ENCODE peak calls at places on chromosomes 6 and 20, in seven cellular contexts. Y, F, D, P, E, M and W are unnamed samples.
A peak's percentile ranks its signal among the peaks of the same experiment; 100 is the strongest.

GRCh38 chr6:37260063-37260843 is 2.3 kb upstream of the TMEM217 start:
- DNase-seq in M (peak; percentile 38), E (no peak), Y (no peak), P (no peak), D (no peak), F (no peak), W (no peak)

GRCh38 chr6:15520616-15521203 is 142.1 kb downstream of the DTNBP1 start:
- DNase-seq in M (no peak), E (no peak), Y (no peak), D (no peak), P (no peak), F (no peak), W (no peak)

GRCh38 chr6:35018746-35019145 is 122.4 kb downstream of the TCP11 start:
- DNase-seq in D (no peak), Y (no peak), F (no peak), P (no peak), E (no peak), M (no peak), W (no peak)

GRCh38 chr6:145070791-145071190 is 664.5 kb downstream of the EPM2A start:
- DNase-seq in Y (no peak), P (no peak), E (no peak), D (no peak), M (no peak), F (no peak), W (peak; percentile 69)

GRCh38 chr6:160054913-160055312 is 66.7 kb upstream of the SLC22A1 start:
- DNase-seq in E (no peak), P (no peak), F (no peak), M (no peak), D (no peak), Y (no peak), W (no peak)

GRCh38 chr6:167707686-167708500 is 118.8 kb upstream of the AFDN start:
- DNase-seq in Y (no peak), D (no peak), P (no peak), F (no peak), M (no peak), E (no peak), W (no peak)

GRCh38 chr6:45209762-45210161 is 118.4 kb upstream of the RUNX2 start:
- DNase-seq in D (no peak), F (no peak), Y (no peak), E (no peak), M (no peak), P (no peak), W (no peak)

GRCh38 chr6:70390067-70390466 is 23.2 kb upstream of the FAM135A start:
- DNase-seq in Y (no peak), M (no peak), F (no peak), D (no peak), P (no peak), E (no peak), W (no peak)

GRCh38 chr6:158718431-158719126 is 68.7 kb downstream of the SYTL3 start:
- DNase-seq in F (no peak), M (no peak), Y (no peak), E (no peak), P (peak; percentile 76), D (no peak), W (no peak)

GRCh38 chr6:39884696-39885095 is 49.6 kb downstream of the MOCS1 start:
- DNase-seq in F (no peak), P (no peak), E (no peak), M (no peak), D (no peak), Y (no peak), W (peak; percentile 92)

GRCh38 chr6:74946961-74947360 is 258.9 kb downstream of the COL12A1 start:
- DNase-seq in D (no peak), M (no peak), E (no peak), P (no peak), F (no peak), Y (no peak), W (no peak)

GRCh38 chr6:88599561-88599960 is 363.9 kb downstream of the RNGTT start:
- DNase-seq in M (no peak), F (no peak), P (no peak), D (no peak), Y (no peak), E (no peak), W (no peak)

GRCh38 chr6:146819596-146820320 is 221.0 kb downstream of the ADGB start:
- DNase-seq in E (no peak), P (no peak), M (no peak), D (no peak), F (no peak), Y (no peak), W (no peak)

GRCh38 chr6:26250806-26251075 is 114.3 kb upstream of the BTN3A2 start:
- DNase-seq in M (no peak), Y (no peak), E (no peak), P (no peak), F (no peak), D (no peak), W (no peak)

GRCh38 chr6:89260832-89261231 is 43.7 kb upstream of the GABRR1 start:
- DNase-seq in D (no peak), M (no peak), Y (no peak), E (no peak), F (no peak), P (peak; percentile 17), W (no peak)

GRCh38 chr20:8853805-8854338 is 215.0 kb upstream of the PLCB4 start:
- DNase-seq in F (no peak), P (peak; percentile 61), E (no peak), Y (peak; percentile 20), M (peak; percentile 45), D (no peak), W (peak; percentile 71)

GRCh38 chr6:42727084-42727601 is 4.7 kb upstream of the PRPH2 start:
- DNase-seq in Y (no peak), M (peak; percentile 26), P (no peak), E (peak; percentile 7), D (no peak), F (no peak), W (no peak)

GRCh38 chr6:75775219-75775618 is 26.2 kb downstream of the MYO6 start:
- DNase-seq in F (no peak), D (no peak), E (no peak), M (no peak), P (peak; percentile 21), Y (no peak), W (no peak)

GRCh38 chr6:167906899-167907298 is 80.2 kb downstream of the AFDN start:
- DNase-seq in P (no peak), D (no peak), M (no peak), Y (no peak), F (no peak), E (no peak), W (no peak)

GRCh38 chr6:151409260-151409659 is 17.9 kb upstream of the ZBTB2 start:
- DNase-seq in F (no peak), E (no peak), Y (no peak), P (no peak), M (peak; percentile 38), D (no peak), W (no peak)

GRCh38 chr6:100467144-100468012 is 2.7 kb upstream of the SIM1 start:
- DNase-seq in M (peak; percentile 35), P (no peak), D (no peak), Y (no peak), E (no peak), F (no peak), W (no peak)

GRCh38 chr20:52469143-52469542 is 277.6 kb upstream of the ZFP64 start:
- DNase-seq in E (no peak), Y (no peak), P (no peak), M (no peak), D (no peak), F (no peak), W (no peak)

GRCh38 chr6:13299909-13300308 is 28.4 kb downstream of the TBC1D7 start:
- DNase-seq in M (no peak), F (no peak), Y (no peak), D (no peak), E (no peak), P (no peak), W (no peak)

GRCh38 chr6:165940366-165940765 is 227.3 kb downstream of the TBXT start:
- DNase-seq in D (no peak), E (no peak), F (no peak), P (no peak), M (no peak), Y (no peak), W (no peak)

GRCh38 chr6:98525860-98526259 is 308.5 kb upstream of the POU3F2 start:
- DNase-seq in M (no peak), F (no peak), P (no peak), Y (no peak), E (no peak), D (no peak), W (no peak)

GRCh38 chr6:113858067-113858604 is 991 bp downstream of the MARCKS start:
- DNase-seq in Y (peak; percentile 59), F (no peak), D (no peak), E (no peak), M (peak; percentile 50), P (peak; percentile 17), W (no peak)

GRCh38 chr6:27545271-27546046 is 72.6 kb upstream of the ZNF184 start:
- DNase-seq in Y (no peak), D (no peak), P (peak; percentile 50), M (peak; percentile 62), E (no peak), F (no peak), W (no peak)

GRCh38 chr20:32583581-32584045 is 1.5 kb downstream of the NOL4L start:
- DNase-seq in F (no peak), D (no peak), Y (no peak), M (peak; percentile 62), P (no peak), E (no peak), W (no peak)

GRCh38 chr6:29071831-29072723 is 15.0 kb downstream of the OR2B3 start:
- DNase-seq in D (no peak), Y (no peak), M (peak; percentile 16), E (no peak), P (peak; percentile 75), F (no peak), W (peak; percentile 34)

GRCh38 chr20:30168025-30168799 is 1089.3 kb upstream of the DEFB115 start:
- DNase-seq in F (peak; percentile 16), P (no peak), M (peak; percentile 10), D (no peak), E (no peak), Y (no peak), W (no peak)

GRCh38 chr6:139380611-139381010 is 6.2 kb upstream of the CITED2 start:
- DNase-seq in Y (no peak), D (no peak), M (no peak), E (no peak), F (no peak), P (no peak), W (no peak)

GRCh38 chr6:131199568-131200272 is 64.5 kb downstream of the AKAP7 start:
- DNase-seq in M (peak; percentile 81), E (peak; percentile 62), P (peak; percentile 76), Y (no peak), D (peak; percentile 61), F (peak; percentile 49), W (peak; percentile 8)

GRCh38 chr6:15987569-15987968 is 141.3 kb upstream of the MYLIP start:
- DNase-seq in Y (no peak), P (no peak), E (no peak), D (no peak), M (no peak), F (no peak), W (no peak)

GRCh38 chr6:108541843-108542795 is 18.6 kb upstream of the FOXO3 start:
- DNase-seq in P (peak; percentile 72), F (peak; percentile 53), E (peak; percentile 40), M (peak; percentile 67), Y (peak; percentile 77), D (peak; percentile 41), W (no peak)